ENCODE peak calls at places on chromosome 7, in five cellular contexts. L is NCI-H345; O is activated CD4-positive, alpha-beta T cell treated with anti-CD3 and anti-CD28 coated beads for 24 hours; W is mucosa of gallbladder; A is T-cell. F is an unnamed sample.

GRCh38 chr7:149854611-149855367 is 16.6 kb downstream of the ZNF862 start:
- DNase-seq in L (peak), O (no peak), W (peak), A (peak), F (no peak)

GRCh38 chr7:80054356-80054755 is 80.3 kb upstream of the GNAI1 start:
- DNase-seq in L (no peak), O (no peak), W (no peak), A (no peak), F (no peak)

GRCh38 chr7:118245267-118246040 is 20.9 kb downstream of the ANKRD7 start:
- DNase-seq in L (no peak), O (no peak), W (no peak), A (no peak), F (no peak)

GRCh38 chr7:48139461-48139860 is 31.8 kb upstream of the ABCA13 start:
- DNase-seq in L (no peak), O (no peak), W (no peak), A (no peak), F (no peak)

GRCh38 chr7:8442814-8443304 is 9.4 kb downstream of the NXPH1 start:
- DNase-seq in L (no peak), O (peak), W (peak), A (peak), F (peak)

GRCh38 chr7:117667456-117667855 is 187.6 kb downstream of the CFTR start:
- DNase-seq in L (no peak), O (no peak), W (no peak), A (no peak), F (no peak)

GRCh38 chr7:157786375-157787274 is 449.8 kb downstream of the DNAJB6 start:
- DNase-seq in L (no peak), O (no peak), W (no peak), A (no peak), F (no peak)

GRCh38 chr7:46494441-46494840 is 573.4 kb upstream of the IGFBP3 start:
- DNase-seq in L (no peak), O (no peak), W (no peak), A (no peak), F (no peak)

GRCh38 chr7:22702516-22702915 is 24.5 kb upstream of the IL6 start:
- DNase-seq in L (no peak), O (no peak), W (no peak), A (no peak), F (no peak)

GRCh38 chr7:117715784-117716445 is 157.3 kb downstream of the CTTNBP2 start:
- DNase-seq in L (peak), O (no peak), W (peak), A (no peak), F (peak)

GRCh38 chr7:90238583-90238982 is 6.4 kb upstream of the CFAP69 start:
- DNase-seq in L (no peak), O (no peak), W (no peak), A (no peak), F (no peak)

GRCh38 chr7:20793258-20793657 is 6.6 kb upstream of the SP8 start:
- DNase-seq in L (peak), O (no peak), W (no peak), A (no peak), F (no peak)

GRCh38 chr7:75900617-75901315 is 14.2 kb upstream of the POR start:
- DNase-seq in L (no peak), O (no peak), W (no peak), A (no peak), F (no peak)

GRCh38 chr7:42479452-42480303 is 242.7 kb upstream of the GLI3 start:
- DNase-seq in L (no peak), O (no peak), W (no peak), A (no peak), F (no peak)

GRCh38 chr7:1557771-1558170 is 1.8 kb upstream of the TMEM184A start:
- DNase-seq in L (no peak), O (no peak), W (no peak), A (no peak), F (no peak)

GRCh38 chr7:43479042-43479441 is 103.9 kb upstream of the STK17A start:
- DNase-seq in L (peak), O (no peak), W (no peak), A (no peak), F (peak)

GRCh38 chr7:50832744-50833143 is 50.0 kb upstream of the GRB10 start:
- DNase-seq in L (no peak), O (no peak), W (no peak), A (no peak), F (no peak)

GRCh38 chr7:17038783-17039170 is 157.0 kb upstream of the AGR3 start:
- DNase-seq in L (no peak), O (no peak), W (no peak), A (no peak), F (no peak)

GRCh38 chr7:31102151-31102972 is 50.3 kb downstream of the ADCYAP1R1 start:
- DNase-seq in L (no peak), O (no peak), W (no peak), A (no peak), F (no peak)

GRCh38 chr7:75695036-75695435 is 43.7 kb downstream of the HIP1 start:
- DNase-seq in L (no peak), O (no peak), W (no peak), A (no peak), F (no peak)

GRCh38 chr7:156460861-156461632 is 179.5 kb upstream of the RNF32 start:
- DNase-seq in L (peak), O (no peak), W (no peak), A (no peak), F (no peak)

GRCh38 chr7:43569424-43569823 is 13.5 kb upstream of the STK17A start:
- DNase-seq in L (no peak), O (no peak), W (no peak), A (no peak), F (peak)

GRCh38 chr7:120996333-120996982 is 7.9 kb downstream of the CPED1 start:
- DNase-seq in L (peak), O (no peak), W (peak), A (peak), F (peak)

GRCh38 chr7:88386757-88387156 is 80.1 kb upstream of the STEAP4 start:
- DNase-seq in L (no peak), O (no peak), W (no peak), A (no peak), F (no peak)

GRCh38 chr7:94087664-94088352 is 83.7 kb upstream of the BET1 start:
- DNase-seq in L (peak), O (peak), W (peak), A (no peak), F (peak)

GRCh38 chr7:142992427-142992826 is 30.3 kb upstream of the KEL start:
- DNase-seq in L (no peak), O (no peak), W (no peak), A (no peak), F (no peak)

GRCh38 chr7:128123291-128124037 is 92.2 kb upstream of the LRRC4 start:
- DNase-seq in L (no peak), O (no peak), W (no peak), A (no peak), F (no peak)

GRCh38 chr7:32928785-32929184 is 28.5 kb upstream of the FKBP9 start:
- DNase-seq in L (no peak), O (no peak), W (no peak), A (no peak), F (no peak)

GRCh38 chr7:35802102-35802466 is 1.2 kb downstream of the SEPTIN7 start:
- DNase-seq in L (peak), O (no peak), W (no peak), A (no peak), F (peak)

GRCh38 chr7:115585015-115585655 is 445.4 kb downstream of the TFEC start:
- DNase-seq in L (peak), O (no peak), W (no peak), A (no peak), F (no peak)

GRCh38 chr7:159321278-159321677 is 176.6 kb upstream of the VIPR2 start:
- DNase-seq in L (no peak), O (no peak), W (no peak), A (no peak), F (no peak)

GRCh38 chr7:112945046-112945445 is 141.6 kb downstream of the GPR85 start:
- DNase-seq in L (no peak), O (no peak), W (no peak), A (no peak), F (no peak)

GRCh38 chr7:94675356-94675755 is 19.4 kb upstream of the SGCE start:
- DNase-seq in L (no peak), O (no peak), W (no peak), A (no peak), F (no peak)

GRCh38 chr7:108455833-108456677 is at the start of gene NRCAM:
- DNase-seq in L (peak), O (no peak), W (peak), A (peak), F (peak)

GRCh38 chr7:44678468-44679179 is 70.0 kb upstream of the ZMIZ2 start:
- DNase-seq in L (no peak), O (no peak), W (no peak), A (no peak), F (no peak)

F was measured in erythroblast.